ENCODE peak calls at places on chromosomes 6 and 20, in nine cellular contexts. One of them, this sample, is unnamed.

GRCh38 chr6:20319520-20320357 is 81.9 kb upstream of the E2F3 start:
- DNase-seq in body of pancreas: no peak
- DNase-seq in Karpas-422: no peak
- DNase-seq in cardiac fibroblast: no peak
- DNase-seq in GM23248: no peak
- DNase-seq in fibroblast of pulmonary artery: no peak
- DNase-seq in AG09309: no peak
- DNase-seq in dorsolateral prefrontal cortex: no peak
- DNase-seq in SJSA1: no peak
- DNase-seq in this sample: peak; percentile 58

GRCh38 chr6:129240492-129240853 is 357.5 kb downstream of the LAMA2 start:
- DNase-seq in body of pancreas: no peak
- DNase-seq in Karpas-422: no peak
- DNase-seq in cardiac fibroblast: no peak
- DNase-seq in GM23248: no peak
- DNase-seq in fibroblast of pulmonary artery: no peak
- DNase-seq in AG09309: no peak
- DNase-seq in dorsolateral prefrontal cortex: no peak
- DNase-seq in SJSA1: no peak
- DNase-seq in this sample: no peak

GRCh38 chr6:170188571-170189001 is 102.3 kb downstream of the DLL1 start:
- DNase-seq in body of pancreas: no peak
- DNase-seq in Karpas-422: no peak
- DNase-seq in cardiac fibroblast: no peak
- DNase-seq in GM23248: no peak
- DNase-seq in fibroblast of pulmonary artery: no peak
- DNase-seq in AG09309: no peak
- DNase-seq in dorsolateral prefrontal cortex: peak; percentile 27
- DNase-seq in SJSA1: peak; percentile 31
- DNase-seq in this sample: no peak

GRCh38 chr6:35362200-35362599 is 19.8 kb downstream of the PPARD start:
- DNase-seq in body of pancreas: no peak
- DNase-seq in Karpas-422: no peak
- DNase-seq in cardiac fibroblast: no peak
- DNase-seq in GM23248: no peak
- DNase-seq in fibroblast of pulmonary artery: no peak
- DNase-seq in AG09309: no peak
- DNase-seq in dorsolateral prefrontal cortex: no peak
- DNase-seq in SJSA1: no peak
- DNase-seq in this sample: no peak

GRCh38 chr20:6657111-6657510 is 110.4 kb upstream of the BMP2 start:
- DNase-seq in body of pancreas: no peak
- DNase-seq in Karpas-422: no peak
- DNase-seq in cardiac fibroblast: no peak
- DNase-seq in GM23248: no peak
- DNase-seq in fibroblast of pulmonary artery: no peak
- DNase-seq in AG09309: no peak
- DNase-seq in dorsolateral prefrontal cortex: no peak
- DNase-seq in SJSA1: no peak
- DNase-seq in this sample: no peak

GRCh38 chr20:47878601-47879004 is 93.3 kb upstream of the SULF2 start:
- DNase-seq in body of pancreas: no peak
- DNase-seq in Karpas-422: no peak
- DNase-seq in cardiac fibroblast: peak; percentile 42
- DNase-seq in GM23248: peak; percentile 24
- DNase-seq in fibroblast of pulmonary artery: peak; percentile 63
- DNase-seq in AG09309: no peak
- DNase-seq in dorsolateral prefrontal cortex: no peak
- DNase-seq in SJSA1: no peak
- DNase-seq in this sample: no peak

GRCh38 chr6:131061771-131062160 is 1.3 kb downstream of the EPB41L2 start:
- DNase-seq in body of pancreas: no peak
- DNase-seq in Karpas-422: no peak
- DNase-seq in cardiac fibroblast: no peak
- DNase-seq in GM23248: peak; percentile 64
- DNase-seq in fibroblast of pulmonary artery: no peak
- DNase-seq in AG09309: no peak
- DNase-seq in dorsolateral prefrontal cortex: no peak
- DNase-seq in SJSA1: no peak
- DNase-seq in this sample: no peak

GRCh38 chr6:140445474-140446004 is 1071.1 kb upstream of the CITED2 start:
- DNase-seq in body of pancreas: no peak
- DNase-seq in Karpas-422: no peak
- DNase-seq in cardiac fibroblast: peak; percentile 67
- DNase-seq in GM23248: peak; percentile 60
- DNase-seq in fibroblast of pulmonary artery: peak; percentile 74
- DNase-seq in AG09309: peak; percentile 34
- DNase-seq in dorsolateral prefrontal cortex: no peak
- DNase-seq in SJSA1: no peak
- DNase-seq in this sample: no peak

GRCh38 chr6:145732788-145733187 is 2.5 kb downstream of the EPM2A start:
- DNase-seq in body of pancreas: no peak
- DNase-seq in Karpas-422: no peak
- DNase-seq in cardiac fibroblast: no peak
- DNase-seq in GM23248: no peak
- DNase-seq in fibroblast of pulmonary artery: no peak
- DNase-seq in AG09309: no peak
- DNase-seq in dorsolateral prefrontal cortex: no peak
- DNase-seq in SJSA1: no peak
- DNase-seq in this sample: no peak

GRCh38 chr20:58424218-58424617 is 35.2 kb downstream of the VAPB start:
- DNase-seq in body of pancreas: no peak
- DNase-seq in Karpas-422: no peak
- DNase-seq in cardiac fibroblast: no peak
- DNase-seq in GM23248: no peak
- DNase-seq in fibroblast of pulmonary artery: no peak
- DNase-seq in AG09309: no peak
- DNase-seq in dorsolateral prefrontal cortex: no peak
- DNase-seq in SJSA1: no peak
- DNase-seq in this sample: no peak

GRCh38 chr20:59825944-59826759 is 107.3 kb downstream of the SYCP2 start:
- DNase-seq in body of pancreas: peak; percentile 18
- DNase-seq in Karpas-422: no peak
- DNase-seq in cardiac fibroblast: no peak
- DNase-seq in GM23248: no peak
- DNase-seq in fibroblast of pulmonary artery: no peak
- DNase-seq in AG09309: no peak
- DNase-seq in dorsolateral prefrontal cortex: no peak
- DNase-seq in SJSA1: peak; percentile 37
- DNase-seq in this sample: no peak

GRCh38 chr6:167119680-167120556 is 3.0 kb upstream of the CCR6 start:
- DNase-seq in body of pancreas: no peak
- DNase-seq in Karpas-422: no peak
- DNase-seq in cardiac fibroblast: no peak
- DNase-seq in GM23248: no peak
- DNase-seq in fibroblast of pulmonary artery: no peak
- DNase-seq in AG09309: no peak
- DNase-seq in dorsolateral prefrontal cortex: no peak
- DNase-seq in SJSA1: no peak
- DNase-seq in this sample: no peak

GRCh38 chr20:19888269-19888669 is 128.9 kb upstream of the NAA20 start:
- DNase-seq in body of pancreas: no peak
- DNase-seq in Karpas-422: peak; percentile 59
- DNase-seq in cardiac fibroblast: no peak
- DNase-seq in GM23248: no peak
- DNase-seq in fibroblast of pulmonary artery: peak; percentile 18
- DNase-seq in AG09309: no peak
- DNase-seq in dorsolateral prefrontal cortex: no peak
- DNase-seq in SJSA1: no peak
- DNase-seq in this sample: peak; percentile 60

GRCh38 chr6:136471372-136471771 is 78.8 kb downstream of the MAP7 start:
- DNase-seq in body of pancreas: no peak
- DNase-seq in Karpas-422: no peak
- DNase-seq in cardiac fibroblast: peak; percentile 5
- DNase-seq in GM23248: peak; percentile 11
- DNase-seq in fibroblast of pulmonary artery: peak; percentile 7
- DNase-seq in AG09309: no peak
- DNase-seq in dorsolateral prefrontal cortex: no peak
- DNase-seq in SJSA1: no peak
- DNase-seq in this sample: no peak

GRCh38 chr6:154261688-154262397 is 94.8 kb downstream of the IPCEF1 start:
- DNase-seq in body of pancreas: no peak
- DNase-seq in Karpas-422: no peak
- DNase-seq in cardiac fibroblast: no peak
- DNase-seq in GM23248: no peak
- DNase-seq in fibroblast of pulmonary artery: no peak
- DNase-seq in AG09309: no peak
- DNase-seq in dorsolateral prefrontal cortex: no peak
- DNase-seq in SJSA1: no peak
- DNase-seq in this sample: no peak

GRCh38 chr20:20037960-20038359 is 14.3 kb downstream of the CRNKL1 start:
- DNase-seq in body of pancreas: no peak
- DNase-seq in Karpas-422: no peak
- DNase-seq in cardiac fibroblast: peak; percentile 65
- DNase-seq in GM23248: peak; percentile 50
- DNase-seq in fibroblast of pulmonary artery: peak; percentile 64
- DNase-seq in AG09309: peak; percentile 34
- DNase-seq in dorsolateral prefrontal cortex: no peak
- DNase-seq in SJSA1: no peak
- DNase-seq in this sample: no peak

GRCh38 chr6:14109411-14109826 is 8.2 kb upstream of the CD83 start:
- DNase-seq in body of pancreas: no peak
- DNase-seq in Karpas-422: no peak
- DNase-seq in cardiac fibroblast: no peak
- DNase-seq in GM23248: no peak
- DNase-seq in fibroblast of pulmonary artery: no peak
- DNase-seq in AG09309: no peak
- DNase-seq in dorsolateral prefrontal cortex: no peak
- DNase-seq in SJSA1: no peak
- DNase-seq in this sample: no peak
- H3K4me3 ChIP-seq in body of pancreas: no peak overlapping the region
- H3K4me3 ChIP-seq in Karpas-422: peak overlapping the region; percentile 48
- H3K4me3 ChIP-seq in cardiac fibroblast: no peak overlapping the region
- H3K4me3 ChIP-seq in GM23248: no peak overlapping the region
- H3K4me3 ChIP-seq in fibroblast of pulmonary artery: no peak overlapping the region
- H3K4me3 ChIP-seq in AG09309: no peak overlapping the region
- H3K4me3 ChIP-seq in dorsolateral prefrontal cortex: no peak overlapping the region
- H3K4me3 ChIP-seq in SJSA1: no peak overlapping the region
- H3K4me3 ChIP-seq in this sample: no peak overlapping the region

GRCh38 chr6:42337985-42338572 is 113.6 kb downstream of the TRERF1 start:
- DNase-seq in body of pancreas: no peak
- DNase-seq in Karpas-422: no peak
- DNase-seq in cardiac fibroblast: no peak
- DNase-seq in GM23248: no peak
- DNase-seq in fibroblast of pulmonary artery: no peak
- DNase-seq in AG09309: no peak
- DNase-seq in dorsolateral prefrontal cortex: no peak
- DNase-seq in SJSA1: no peak
- DNase-seq in this sample: no peak
- H3K4me3 ChIP-seq in body of pancreas: no peak overlapping the region
- H3K4me3 ChIP-seq in Karpas-422: no peak overlapping the region
- H3K4me3 ChIP-seq in cardiac fibroblast: no peak overlapping the region
- H3K4me3 ChIP-seq in GM23248: no peak overlapping the region
- H3K4me3 ChIP-seq in fibroblast of pulmonary artery: no peak overlapping the region
- H3K4me3 ChIP-seq in AG09309: no peak overlapping the region
- H3K4me3 ChIP-seq in dorsolateral prefrontal cortex: no peak overlapping the region
- H3K4me3 ChIP-seq in SJSA1: no peak overlapping the region
- H3K4me3 ChIP-seq in this sample: no peak overlapping the region

GRCh38 chr6:106730672-106731071 is 101.3 kb downstream of the QRSL1 start:
- DNase-seq in body of pancreas: peak; percentile 44
- DNase-seq in Karpas-422: peak; percentile 66
- DNase-seq in cardiac fibroblast: no peak
- DNase-seq in GM23248: no peak
- DNase-seq in fibroblast of pulmonary artery: no peak
- DNase-seq in AG09309: no peak
- DNase-seq in dorsolateral prefrontal cortex: no peak
- DNase-seq in SJSA1: no peak
- DNase-seq in this sample: no peak

GRCh38 chr6:106731144-106731842 is 101.9 kb downstream of the QRSL1 start:
- DNase-seq in body of pancreas: peak; percentile 81
- DNase-seq in Karpas-422: peak; percentile 62
- DNase-seq in cardiac fibroblast: no peak
- DNase-seq in GM23248: no peak
- DNase-seq in fibroblast of pulmonary artery: no peak
- DNase-seq in AG09309: no peak
- DNase-seq in dorsolateral prefrontal cortex: no peak
- DNase-seq in SJSA1: no peak
- DNase-seq in this sample: no peak

GRCh38 chr6:106731843-106732160 is 102.4 kb downstream of the QRSL1 start:
- DNase-seq in body of pancreas: no peak
- DNase-seq in Karpas-422: no peak
- DNase-seq in cardiac fibroblast: no peak
- DNase-seq in GM23248: no peak
- DNase-seq in fibroblast of pulmonary artery: no peak
- DNase-seq in AG09309: no peak
- DNase-seq in dorsolateral prefrontal cortex: no peak
- DNase-seq in SJSA1: no peak
- DNase-seq in this sample: no peak

GRCh38 chr6:106733386-106733785 is 104.0 kb downstream of the QRSL1 start:
- DNase-seq in body of pancreas: no peak
- DNase-seq in Karpas-422: no peak
- DNase-seq in cardiac fibroblast: no peak
- DNase-seq in GM23248: no peak
- DNase-seq in fibroblast of pulmonary artery: no peak
- DNase-seq in AG09309: no peak
- DNase-seq in dorsolateral prefrontal cortex: no peak
- DNase-seq in SJSA1: no peak
- DNase-seq in this sample: no peak

DNA sequence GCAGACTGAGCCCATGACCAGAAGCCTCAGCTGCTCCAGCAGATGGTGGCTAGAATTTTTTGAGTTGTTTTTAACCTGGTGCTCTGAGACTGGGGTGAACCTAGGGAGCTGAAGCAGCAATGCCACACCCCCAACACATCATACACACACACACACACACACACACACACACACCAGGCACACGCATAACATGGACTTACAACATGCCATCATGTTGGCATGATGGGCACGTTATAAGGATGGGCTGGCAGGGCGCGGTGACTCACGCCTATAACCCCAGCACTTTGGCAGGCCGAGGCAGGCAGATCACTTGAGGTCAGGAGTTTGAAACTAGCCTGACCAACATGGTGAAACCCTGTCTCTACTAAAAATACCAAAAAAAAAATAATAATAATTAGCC is 103.2 kb downstream of the QRSL1 start:
- DNase-seq in body of pancreas: no peak
- DNase-seq in Karpas-422: no peak
- DNase-seq in cardiac fibroblast: no peak
- DNase-seq in GM23248: no peak
- DNase-seq in fibroblast of pulmonary artery: no peak
- DNase-seq in AG09309: no peak
- DNase-seq in dorsolateral prefrontal cortex: no peak
- DNase-seq in SJSA1: no peak
- DNase-seq in this sample: no peak
- H3K4me3 ChIP-seq in body of pancreas: no peak overlapping the region
- H3K4me3 ChIP-seq in Karpas-422: no peak overlapping the region
- H3K4me3 ChIP-seq in cardiac fibroblast: no peak overlapping the region
- H3K4me3 ChIP-seq in GM23248: no peak overlapping the region
- H3K4me3 ChIP-seq in fibroblast of pulmonary artery: no peak overlapping the region
- H3K4me3 ChIP-seq in AG09309: no peak overlapping the region
- H3K4me3 ChIP-seq in dorsolateral prefrontal cortex: no peak overlapping the region
- H3K4me3 ChIP-seq in SJSA1: no peak overlapping the region
- H3K4me3 ChIP-seq in this sample: no peak overlapping the region

DNA sequence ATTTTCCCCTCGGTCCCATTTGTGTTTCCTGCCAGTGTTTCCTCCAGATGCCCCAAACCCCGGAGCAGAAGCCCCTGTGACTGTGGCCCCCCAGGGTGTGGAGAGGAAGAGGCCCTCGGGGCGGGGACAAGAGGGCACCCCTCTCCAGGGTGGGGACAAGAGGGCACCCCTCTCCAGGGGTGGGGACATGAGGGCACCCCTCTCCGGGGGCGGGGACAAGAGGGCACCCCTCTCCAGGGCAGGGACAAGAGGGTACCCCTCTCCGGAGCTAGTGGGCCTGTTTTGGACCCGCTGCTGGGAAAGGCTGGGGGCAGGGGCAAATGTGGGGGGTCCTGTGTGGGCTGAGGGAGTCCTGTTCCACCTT is 13.2 kb downstream of the MYT1 start:
- DNase-seq in body of pancreas: no peak
- DNase-seq in Karpas-422: no peak
- DNase-seq in cardiac fibroblast: no peak
- DNase-seq in GM23248: no peak
- DNase-seq in fibroblast of pulmonary artery: no peak
- DNase-seq in AG09309: no peak
- DNase-seq in dorsolateral prefrontal cortex: no peak
- DNase-seq in SJSA1: no peak
- DNase-seq in this sample: no peak
- H3K4me3 ChIP-seq in body of pancreas: no peak overlapping the region
- H3K4me3 ChIP-seq in Karpas-422: no peak overlapping the region
- H3K4me3 ChIP-seq in cardiac fibroblast: no peak overlapping the region
- H3K4me3 ChIP-seq in GM23248: no peak overlapping the region
- H3K4me3 ChIP-seq in fibroblast of pulmonary artery: no peak overlapping the region
- H3K4me3 ChIP-seq in AG09309: no peak overlapping the region
- H3K4me3 ChIP-seq in dorsolateral prefrontal cortex: no peak overlapping the region
- H3K4me3 ChIP-seq in SJSA1: no peak overlapping the region
- H3K4me3 ChIP-seq in this sample: no peak overlapping the region

This sample was measured in psoas muscle.